ENCODE peak calls at places on chromosomes 1 and 21, in eight cellular contexts. U is NCI-H748 treated with DMSO at 0.1 percent for 48 hours; W is SIG-M5; N is NCI-H1930; I is naive thymus-derived CD8-positive, alpha-beta T cell; G is ureter; J is GM19239; E is stimulated activated CD8-positive, alpha-beta memory T cell treated with anti-CD3 and anti-CD28 coated beads, Interleukin-4, amount 100 ng/mL, for 24 hours. P is an unnamed sample.

GRCh38 chr1:110490791-110491451 is 28.1 kb downstream of the KCNA10 start:
- DNase-seq in U (no peak), W (no peak), N (no peak), I (no peak), G (no peak), J (no peak), E (no peak), P (no peak)

GRCh38 chr1:66281808-66282207 is 252.1 kb upstream of the SGIP1 start:
- DNase-seq in U (no peak), W (no peak), N (no peak), I (no peak), G (no peak), J (no peak), E (no peak), P (no peak)

GRCh38 chr1:234206651-234207284 is 166.5 kb upstream of the COA6 start:
- DNase-seq in U (no peak), W (no peak), N (no peak), I (no peak), G (no peak), J (no peak), E (no peak), P (no peak)

GRCh38 chr1:247077768-247078314 is 770 bp downstream of the ZNF670 start:
- DNase-seq in U (peak), W (no peak), N (no peak), I (no peak), G (no peak), J (peak), E (no peak), P (no peak)

GRCh38 chr1:7301346-7301993 is 469.6 kb upstream of the VAMP3 start:
- DNase-seq in U (no peak), W (no peak), N (no peak), I (no peak), G (no peak), J (no peak), E (no peak), P (no peak)

GRCh38 chr1:47849611-47850261 is 147.4 kb downstream of the TRABD2B start:
- DNase-seq in U (no peak), W (no peak), N (no peak), I (no peak), G (no peak), J (no peak), E (no peak), P (no peak)

GRCh38 chr1:108050134-108050533 is 85.2 kb upstream of the VAV3 start:
- DNase-seq in U (no peak), W (no peak), N (no peak), I (no peak), G (no peak), J (no peak), E (no peak), P (no peak)

GRCh38 chr1:234260578-234260977 is 112.7 kb upstream of the COA6 start:
- DNase-seq in U (no peak), W (no peak), N (no peak), I (no peak), G (no peak), J (no peak), E (no peak), P (no peak)

GRCh38 chr1:114485286-114485685 is 25.7 kb downstream of the TRIM33 start:
- DNase-seq in U (no peak), W (no peak), N (no peak), I (no peak), G (no peak), J (no peak), E (no peak), P (no peak)

GRCh38 chr1:33433509-33434362 is 2.8 kb upstream of the PHC2 start:
- DNase-seq in U (no peak), W (peak), N (no peak), I (no peak), G (peak), J (no peak), E (no peak), P (no peak)

GRCh38 chr1:84700065-84700464 is 9.8 kb upstream of the SSX2IP start:
- DNase-seq in U (no peak), W (peak), N (no peak), I (no peak), G (no peak), J (no peak), E (no peak), P (no peak)

GRCh38 chr21:42010507-42011493 is 640 bp upstream of the ZBTB21 start:
- DNase-seq in U (peak), W (no peak), N (no peak), I (peak), G (peak), J (peak), E (peak), P (peak)

GRCh38 chr1:103496014-103496635 is 29.4 kb upstream of the RNPC3 start:
- DNase-seq in U (no peak), W (no peak), N (no peak), I (no peak), G (no peak), J (no peak), E (no peak), P (no peak)

P was measured in GM12892.